ENCODE peak calls at places on chromosomes 3 and 15, in nine cellular contexts. One of them, this sample, is unnamed.

GRCh38 chr15:95567686-95568085 is 762.8 kb upstream of the NR2F2 start:
- DNase-seq in NCI-H345: no peak
- DNase-seq in kidney tubule cell: no peak
- DNase-seq in effector memory CD4-positive, alpha-beta T cell: no peak
- DNase-seq in left ventricle myocardium inferior: no peak
- DNase-seq in B cell: no peak
- DNase-seq in heart left ventricle: no peak
- DNase-seq in GM10248: no peak
- DNase-seq in neural progenitor cell: no peak
- DNase-seq in this sample: no peak

GRCh38 chr3:54966979-54967378 is 39.1 kb upstream of the LRTM1 start:
- DNase-seq in NCI-H345: no peak
- DNase-seq in kidney tubule cell: no peak
- DNase-seq in effector memory CD4-positive, alpha-beta T cell: no peak
- DNase-seq in left ventricle myocardium inferior: no peak
- DNase-seq in B cell: no peak
- DNase-seq in heart left ventricle: no peak
- DNase-seq in GM10248: no peak
- DNase-seq in neural progenitor cell: no peak
- DNase-seq in this sample: no peak

GRCh38 chr15:55084673-55085072 is 112.1 kb downstream of the RSL24D1 start:
- DNase-seq in NCI-H345: no peak
- DNase-seq in kidney tubule cell: no peak
- DNase-seq in effector memory CD4-positive, alpha-beta T cell: no peak
- DNase-seq in left ventricle myocardium inferior: no peak
- DNase-seq in B cell: no peak
- DNase-seq in heart left ventricle: no peak
- DNase-seq in GM10248: no peak
- DNase-seq in neural progenitor cell: no peak
- DNase-seq in this sample: no peak

GRCh38 chr15:70789213-70789612 is 25.9 kb upstream of the UACA start:
- DNase-seq in NCI-H345: no peak
- DNase-seq in kidney tubule cell: no peak
- DNase-seq in effector memory CD4-positive, alpha-beta T cell: no peak
- DNase-seq in left ventricle myocardium inferior: no peak
- DNase-seq in B cell: no peak
- DNase-seq in heart left ventricle: no peak
- DNase-seq in GM10248: no peak
- DNase-seq in neural progenitor cell: no peak
- DNase-seq in this sample: no peak

GRCh38 chr3:194056731-194057415 is 79.1 kb upstream of the HES1 start:
- DNase-seq in NCI-H345: no peak
- DNase-seq in kidney tubule cell: no peak
- DNase-seq in effector memory CD4-positive, alpha-beta T cell: no peak
- DNase-seq in left ventricle myocardium inferior: no peak
- DNase-seq in B cell: no peak
- DNase-seq in heart left ventricle: no peak
- DNase-seq in GM10248: no peak
- DNase-seq in neural progenitor cell: no peak
- DNase-seq in this sample: no peak

GRCh38 chr15:95284933-95285401 is 1045.5 kb upstream of the NR2F2 start:
- DNase-seq in NCI-H345: no peak
- DNase-seq in kidney tubule cell: no peak
- DNase-seq in effector memory CD4-positive, alpha-beta T cell: no peak
- DNase-seq in left ventricle myocardium inferior: no peak
- DNase-seq in B cell: no peak
- DNase-seq in heart left ventricle: no peak
- DNase-seq in GM10248: no peak
- DNase-seq in neural progenitor cell: peak
- DNase-seq in this sample: no peak

GRCh38 chr15:54719325-54719724 is 477.4 kb downstream of the RSL24D1 start:
- DNase-seq in NCI-H345: no peak
- DNase-seq in kidney tubule cell: no peak
- DNase-seq in effector memory CD4-positive, alpha-beta T cell: no peak
- DNase-seq in left ventricle myocardium inferior: no peak
- DNase-seq in B cell: no peak
- DNase-seq in heart left ventricle: no peak
- DNase-seq in GM10248: no peak
- DNase-seq in neural progenitor cell: no peak
- DNase-seq in this sample: no peak

GRCh38 chr15:27238209-27238608 is 267.2 kb downstream of the GABRG3 start:
- DNase-seq in NCI-H345: no peak
- DNase-seq in kidney tubule cell: no peak
- DNase-seq in effector memory CD4-positive, alpha-beta T cell: no peak
- DNase-seq in left ventricle myocardium inferior: no peak
- DNase-seq in B cell: no peak
- DNase-seq in heart left ventricle: no peak
- DNase-seq in GM10248: no peak
- DNase-seq in neural progenitor cell: peak
- DNase-seq in this sample: no peak

GRCh38 chr15:96158938-96159337 is 171.6 kb upstream of the NR2F2 start:
- DNase-seq in NCI-H345: no peak
- DNase-seq in kidney tubule cell: no peak
- DNase-seq in effector memory CD4-positive, alpha-beta T cell: no peak
- DNase-seq in left ventricle myocardium inferior: no peak
- DNase-seq in B cell: no peak
- DNase-seq in heart left ventricle: peak
- DNase-seq in GM10248: no peak
- DNase-seq in neural progenitor cell: no peak
- DNase-seq in this sample: no peak

GRCh38 chr3:14561051-14561634 is 21.0 kb upstream of the GRIP2 start:
- DNase-seq in NCI-H345: no peak
- DNase-seq in kidney tubule cell: no peak
- DNase-seq in effector memory CD4-positive, alpha-beta T cell: no peak
- DNase-seq in left ventricle myocardium inferior: no peak
- DNase-seq in B cell: no peak
- DNase-seq in heart left ventricle: no peak
- DNase-seq in GM10248: no peak
- DNase-seq in neural progenitor cell: no peak
- DNase-seq in this sample: no peak

GRCh38 chr3:27657404-27657803 is 64.7 kb downstream of the EOMES start:
- DNase-seq in NCI-H345: no peak
- DNase-seq in kidney tubule cell: peak
- DNase-seq in effector memory CD4-positive, alpha-beta T cell: no peak
- DNase-seq in left ventricle myocardium inferior: no peak
- DNase-seq in B cell: no peak
- DNase-seq in heart left ventricle: no peak
- DNase-seq in GM10248: no peak
- DNase-seq in neural progenitor cell: no peak
- DNase-seq in this sample: no peak

GRCh38 chr3:157122116-157122515 is 37.8 kb downstream of the CCNL1 start:
- DNase-seq in NCI-H345: no peak
- DNase-seq in kidney tubule cell: peak
- DNase-seq in effector memory CD4-positive, alpha-beta T cell: no peak
- DNase-seq in left ventricle myocardium inferior: no peak
- DNase-seq in B cell: no peak
- DNase-seq in heart left ventricle: no peak
- DNase-seq in GM10248: no peak
- DNase-seq in neural progenitor cell: no peak
- DNase-seq in this sample: no peak

GRCh38 chr3:195451373-195452000 is 8.7 kb upstream of the ACAP2 start:
- DNase-seq in NCI-H345: peak
- DNase-seq in kidney tubule cell: no peak
- DNase-seq in effector memory CD4-positive, alpha-beta T cell: no peak
- DNase-seq in left ventricle myocardium inferior: no peak
- DNase-seq in B cell: no peak
- DNase-seq in heart left ventricle: no peak
- DNase-seq in GM10248: no peak
- DNase-seq in neural progenitor cell: peak
- DNase-seq in this sample: peak

GRCh38 chr3:16427309-16427965 is 86.1 kb downstream of the RFTN1 start:
- DNase-seq in NCI-H345: no peak
- DNase-seq in kidney tubule cell: peak
- DNase-seq in effector memory CD4-positive, alpha-beta T cell: no peak
- DNase-seq in left ventricle myocardium inferior: no peak
- DNase-seq in B cell: no peak
- DNase-seq in heart left ventricle: peak
- DNase-seq in GM10248: no peak
- DNase-seq in neural progenitor cell: no peak
- DNase-seq in this sample: no peak

GRCh38 chr15:38190501-38190900 is 62.1 kb upstream of the SPRED1 start:
- DNase-seq in NCI-H345: peak
- DNase-seq in kidney tubule cell: no peak
- DNase-seq in effector memory CD4-positive, alpha-beta T cell: no peak
- DNase-seq in left ventricle myocardium inferior: no peak
- DNase-seq in B cell: no peak
- DNase-seq in heart left ventricle: no peak
- DNase-seq in GM10248: no peak
- DNase-seq in neural progenitor cell: no peak
- DNase-seq in this sample: no peak

GRCh38 chr3:182905623-182906022 is 74.7 kb downstream of the DCUN1D1 start:
- DNase-seq in NCI-H345: no peak
- DNase-seq in kidney tubule cell: no peak
- DNase-seq in effector memory CD4-positive, alpha-beta T cell: no peak
- DNase-seq in left ventricle myocardium inferior: no peak
- DNase-seq in B cell: no peak
- DNase-seq in heart left ventricle: no peak
- DNase-seq in GM10248: no peak
- DNase-seq in neural progenitor cell: no peak
- DNase-seq in this sample: no peak

GRCh38 chr3:134197681-134198261 is 52.9 kb downstream of the RYK start:
- DNase-seq in NCI-H345: peak
- DNase-seq in kidney tubule cell: peak
- DNase-seq in effector memory CD4-positive, alpha-beta T cell: no peak
- DNase-seq in left ventricle myocardium inferior: no peak
- DNase-seq in B cell: peak
- DNase-seq in heart left ventricle: no peak
- DNase-seq in GM10248: peak
- DNase-seq in neural progenitor cell: peak
- DNase-seq in this sample: peak

GRCh38 chr3:139546772-139547171 is 7.2 kb upstream of the RBP1 start:
- DNase-seq in NCI-H345: no peak
- DNase-seq in kidney tubule cell: no peak
- DNase-seq in effector memory CD4-positive, alpha-beta T cell: no peak
- DNase-seq in left ventricle myocardium inferior: no peak
- DNase-seq in B cell: no peak
- DNase-seq in heart left ventricle: no peak
- DNase-seq in GM10248: no peak
- DNase-seq in neural progenitor cell: no peak
- DNase-seq in this sample: no peak

GRCh38 chr15:74845208-74845568 is 2.2 kb upstream of the ULK3 start:
- DNase-seq in NCI-H345: no peak
- DNase-seq in kidney tubule cell: no peak
- DNase-seq in effector memory CD4-positive, alpha-beta T cell: no peak
- DNase-seq in left ventricle myocardium inferior: no peak
- DNase-seq in B cell: no peak
- DNase-seq in heart left ventricle: no peak
- DNase-seq in GM10248: no peak
- DNase-seq in neural progenitor cell: no peak
- DNase-seq in this sample: no peak

GRCh38 chr15:39699531-39700110 is 83.0 kb downstream of the FSIP1 start:
- DNase-seq in NCI-H345: no peak
- DNase-seq in kidney tubule cell: peak
- DNase-seq in effector memory CD4-positive, alpha-beta T cell: no peak
- DNase-seq in left ventricle myocardium inferior: no peak
- DNase-seq in B cell: no peak
- DNase-seq in heart left ventricle: no peak
- DNase-seq in GM10248: no peak
- DNase-seq in neural progenitor cell: no peak
- DNase-seq in this sample: no peak

GRCh38 chr15:51172190-51172589 is 77.5 kb upstream of the TNFAIP8L3 start:
- DNase-seq in NCI-H345: no peak
- DNase-seq in kidney tubule cell: no peak
- DNase-seq in effector memory CD4-positive, alpha-beta T cell: no peak
- DNase-seq in left ventricle myocardium inferior: no peak
- DNase-seq in B cell: no peak
- DNase-seq in heart left ventricle: no peak
- DNase-seq in GM10248: no peak
- DNase-seq in neural progenitor cell: no peak
- DNase-seq in this sample: no peak

GRCh38 chr3:177777699-177778098 is 580.4 kb upstream of the TBL1XR1 start:
- DNase-seq in NCI-H345: peak
- DNase-seq in kidney tubule cell: peak
- DNase-seq in effector memory CD4-positive, alpha-beta T cell: no peak
- DNase-seq in left ventricle myocardium inferior: peak
- DNase-seq in B cell: peak
- DNase-seq in heart left ventricle: peak
- DNase-seq in GM10248: peak
- DNase-seq in neural progenitor cell: peak
- DNase-seq in this sample: peak

GRCh38 chr3:49699281-49699723 is 9.9 kb downstream of the RNF123 start:
- DNase-seq in NCI-H345: no peak
- DNase-seq in kidney tubule cell: no peak
- DNase-seq in effector memory CD4-positive, alpha-beta T cell: no peak
- DNase-seq in left ventricle myocardium inferior: no peak
- DNase-seq in B cell: no peak
- DNase-seq in heart left ventricle: peak
- DNase-seq in GM10248: no peak
- DNase-seq in neural progenitor cell: no peak
- DNase-seq in this sample: no peak

GRCh38 chr3:138338816-138339215 is 9.2 kb upstream of the NME9 start:
- DNase-seq in NCI-H345: no peak
- DNase-seq in kidney tubule cell: no peak
- DNase-seq in effector memory CD4-positive, alpha-beta T cell: no peak
- DNase-seq in left ventricle myocardium inferior: no peak
- DNase-seq in B cell: no peak
- DNase-seq in heart left ventricle: no peak
- DNase-seq in GM10248: no peak
- DNase-seq in neural progenitor cell: no peak
- DNase-seq in this sample: no peak

GRCh38 chr15:70976856-70977255 is 84.2 kb downstream of the LRRC49 start:
- DNase-seq in NCI-H345: no peak
- DNase-seq in kidney tubule cell: no peak
- DNase-seq in effector memory CD4-positive, alpha-beta T cell: no peak
- DNase-seq in left ventricle myocardium inferior: no peak
- DNase-seq in B cell: no peak
- DNase-seq in heart left ventricle: no peak
- DNase-seq in GM10248: no peak
- DNase-seq in neural progenitor cell: no peak
- DNase-seq in this sample: no peak

GRCh38 chr3:66693461-66693912 is 192.7 kb upstream of the LRIG1 start:
- DNase-seq in NCI-H345: peak
- DNase-seq in kidney tubule cell: peak
- DNase-seq in effector memory CD4-positive, alpha-beta T cell: no peak
- DNase-seq in left ventricle myocardium inferior: peak
- DNase-seq in B cell: no peak
- DNase-seq in heart left ventricle: no peak
- DNase-seq in GM10248: no peak
- DNase-seq in neural progenitor cell: no peak
- DNase-seq in this sample: no peak

GRCh38 chr15:85587707-85588441 is 206.9 kb downstream of the KLHL25 start:
- DNase-seq in NCI-H345: no peak
- DNase-seq in kidney tubule cell: peak
- DNase-seq in effector memory CD4-positive, alpha-beta T cell: no peak
- DNase-seq in left ventricle myocardium inferior: no peak
- DNase-seq in B cell: no peak
- DNase-seq in heart left ventricle: no peak
- DNase-seq in GM10248: no peak
- DNase-seq in neural progenitor cell: no peak
- DNase-seq in this sample: no peak

GRCh38 chr3:11001658-11002021 is 9.1 kb downstream of the SLC6A1 start:
- DNase-seq in NCI-H345: no peak
- DNase-seq in kidney tubule cell: no peak
- DNase-seq in effector memory CD4-positive, alpha-beta T cell: no peak
- DNase-seq in left ventricle myocardium inferior: no peak
- DNase-seq in B cell: no peak
- DNase-seq in heart left ventricle: no peak
- DNase-seq in GM10248: no peak
- DNase-seq in neural progenitor cell: no peak
- DNase-seq in this sample: no peak

This sample was measured in COR-L47.